ENCODE peak calls at places on chromosomes 1 and 21, in six cellular contexts. E is neuronal stem cell, W is mesendoderm, F is IMR-90, N is H9, M is trophoblast cell. J is an unnamed sample.

GRCh38 chr1:34378968-34379729 is 202.4 kb downstream of the C1orf94 start:
- DNase-seq in E (no peak), W (peak), F (no peak), N (no peak), M (no peak), J (no peak)

GRCh38 chr1:234600418-234601216 is 9.4 kb downstream of the IRF2BP2 start:
- DNase-seq in E (no peak), W (no peak), F (no peak), N (no peak), M (no peak), J (peak)

GRCh38 chr1:198934901-198935301 is 296.1 kb downstream of the PTPRC start:
- DNase-seq in E (no peak), W (no peak), F (peak), N (no peak), M (no peak), J (peak)

GRCh38 chr1:26602378-26602959 is 72.9 kb downstream of the RPS6KA1 start:
- DNase-seq in E (peak), W (peak), F (peak), N (no peak), M (peak), J (peak)

GRCh38 chr1:209607102-209607794 is 23.7 kb downstream of the CAMK1G start:
- DNase-seq in E (no peak), W (no peak), F (peak), N (no peak), M (peak), J (peak)

GRCh38 chr1:208149776-208150514 is 94.2 kb downstream of the PLXNA2 start:
- DNase-seq in E (no peak), W (peak), F (no peak), N (no peak), M (no peak), J (peak)

GRCh38 chr1:2050793-2051682 is 827 bp downstream of the PRKCZ start:
- DNase-seq in E (no peak), W (peak), F (no peak), N (no peak), M (peak), J (no peak)

GRCh38 chr1:163308811-163309210 is 12.9 kb upstream of the NUF2 start:
- DNase-seq in E (no peak), W (no peak), F (peak), N (no peak), M (no peak), J (no peak)

GRCh38 chr1:5067251-5067650 is 412.8 kb downstream of the AJAP1 start:
- DNase-seq in E (no peak), W (peak), F (no peak), N (no peak), M (no peak), J (no peak)

GRCh38 chr1:40247655-40248054 is at the start of gene TMCO2:
- DNase-seq in E (no peak), W (no peak), F (no peak), N (no peak), M (no peak), J (no peak)

GRCh38 chr1:88737338-88737927 is 53.4 kb downstream of the PKN2 start:
- DNase-seq in E (no peak), W (peak), F (no peak), N (peak), M (no peak), J (no peak)

GRCh38 chr1:88741413-88741812 is 57.3 kb downstream of the PKN2 start:
- DNase-seq in E (no peak), W (no peak), F (peak), N (no peak), M (no peak), J (peak)

GRCh38 chr1:88740784-88741183 is 56.7 kb downstream of the PKN2 start:
- DNase-seq in E (no peak), W (no peak), F (peak), N (no peak), M (no peak), J (peak)

GRCh38 chr1:88735909-88736308 is 51.8 kb downstream of the PKN2 start:
- DNase-seq in E (no peak), W (no peak), F (no peak), N (no peak), M (no peak), J (no peak)

GRCh38 chr1:88736633-88737248 is 52.7 kb downstream of the PKN2 start:
- DNase-seq in E (no peak), W (peak), F (peak), N (peak), M (peak), J (peak)
- H4K8ac ChIP-seq in E (no peak), W (no peak), F (no peak), N (no peak), M (peak), J (peak)

GRCh38 chr21:43943512-43944110 is 68.5 kb upstream of the TRAPPC10 start:
- DNase-seq in E (no peak), W (no peak), F (no peak), N (no peak), M (no peak), J (no peak)

GRCh38 chr21:43940672-43941071 is 71.4 kb upstream of the TRAPPC10 start:
- DNase-seq in E (no peak), W (no peak), F (no peak), N (peak), M (no peak), J (no peak)

GRCh38 chr21:43942621-43943020 is 69.5 kb upstream of the TRAPPC10 start:
- DNase-seq in E (no peak), W (no peak), F (no peak), N (no peak), M (no peak), J (no peak)

GRCh38 chr21:43940329-43940653 is 71.8 kb upstream of the TRAPPC10 start:
- DNase-seq in E (no peak), W (no peak), F (no peak), N (no peak), M (no peak), J (no peak)

GRCh38 chr21:43942201-43942600 is 69.9 kb upstream of the TRAPPC10 start:
- DNase-seq in E (no peak), W (no peak), F (no peak), N (no peak), M (no peak), J (no peak)
- H4K8ac ChIP-seq in E (peak), W (no peak), F (no peak), N (no peak), M (no peak), J (no peak)

GRCh38 chr1:16011936-16012589 is 5.8 kb downstream of the HSPB7 start:
- DNase-seq in E (no peak), W (no peak), F (no peak), N (no peak), M (no peak), J (no peak)

GRCh38 chr1:16012590-16013219 is 5.1 kb downstream of the HSPB7 start:
- DNase-seq in E (no peak), W (peak), F (peak), N (peak), M (no peak), J (peak)

GRCh38 chr1:16013908-16014258 is 4.0 kb downstream of the HSPB7 start:
- DNase-seq in E (no peak), W (no peak), F (no peak), N (no peak), M (no peak), J (no peak)

GRCh38 chr1:16014509-16015482 is 3.0 kb downstream of the HSPB7 start:
- DNase-seq in E (no peak), W (no peak), F (no peak), N (no peak), M (no peak), J (no peak)

GRCh38 chr1:16013220-16013907 is 4.5 kb downstream of the HSPB7 start:
- DNase-seq in E (no peak), W (peak), F (peak), N (peak), M (no peak), J (peak)
- H4K8ac ChIP-seq in E (no peak), W (no peak), F (peak), N (no peak), M (peak), J (peak)

GRCh38 chr1:205430631-205431305 is 8.9 kb upstream of the LEMD1 start:
- DNase-seq in E (peak), W (peak), F (peak), N (peak), M (no peak), J (peak)
- H4K8ac ChIP-seq in E (no peak), W (no peak), F (peak), N (no peak), M (peak), J (peak)

DNA sequence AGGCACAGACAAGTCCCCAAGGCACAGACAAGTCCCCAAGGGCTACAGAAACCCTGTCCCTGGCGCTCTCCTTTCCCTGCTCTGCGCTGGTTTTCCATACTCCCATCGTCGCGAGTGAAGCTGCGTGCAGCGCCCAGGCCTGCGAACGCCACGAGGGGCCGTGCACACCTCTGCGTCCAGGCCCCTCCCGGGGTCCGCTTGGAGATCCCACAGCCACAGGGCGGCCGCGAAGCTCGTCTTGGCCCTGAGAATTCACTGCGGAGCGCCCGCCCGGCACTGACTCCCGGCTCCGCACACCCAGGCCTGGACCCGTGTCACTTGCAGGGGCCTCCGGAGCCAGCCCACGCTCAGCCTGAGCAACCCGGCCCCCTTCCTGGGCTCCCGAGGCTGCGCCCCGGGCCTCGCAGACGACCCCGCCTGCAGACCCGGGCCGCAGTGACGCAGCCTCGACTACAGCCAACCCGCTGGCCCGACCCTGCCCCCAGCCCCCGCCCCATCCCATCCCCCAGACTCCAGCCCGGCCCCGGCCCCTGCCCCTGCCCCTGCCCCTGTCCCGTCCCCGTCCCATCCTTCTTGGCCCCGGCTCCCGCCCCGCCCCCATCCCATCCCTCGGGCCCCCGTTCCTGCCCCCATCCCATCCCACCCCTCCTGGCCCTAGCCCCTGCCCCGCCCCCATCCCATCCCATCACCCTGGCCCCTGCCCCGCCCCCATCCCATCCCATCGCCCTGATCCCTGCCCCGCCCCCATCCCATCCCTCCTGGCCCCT is 841 bp downstream of the POFUT2 start:
- DNase-seq in E (peak), W (peak), F (peak), N (peak), M (no peak), J (peak)
- H4K8ac ChIP-seq in E (no peak), W (no peak), F (peak), N (no peak), M (no peak), J (no peak)

DNA sequence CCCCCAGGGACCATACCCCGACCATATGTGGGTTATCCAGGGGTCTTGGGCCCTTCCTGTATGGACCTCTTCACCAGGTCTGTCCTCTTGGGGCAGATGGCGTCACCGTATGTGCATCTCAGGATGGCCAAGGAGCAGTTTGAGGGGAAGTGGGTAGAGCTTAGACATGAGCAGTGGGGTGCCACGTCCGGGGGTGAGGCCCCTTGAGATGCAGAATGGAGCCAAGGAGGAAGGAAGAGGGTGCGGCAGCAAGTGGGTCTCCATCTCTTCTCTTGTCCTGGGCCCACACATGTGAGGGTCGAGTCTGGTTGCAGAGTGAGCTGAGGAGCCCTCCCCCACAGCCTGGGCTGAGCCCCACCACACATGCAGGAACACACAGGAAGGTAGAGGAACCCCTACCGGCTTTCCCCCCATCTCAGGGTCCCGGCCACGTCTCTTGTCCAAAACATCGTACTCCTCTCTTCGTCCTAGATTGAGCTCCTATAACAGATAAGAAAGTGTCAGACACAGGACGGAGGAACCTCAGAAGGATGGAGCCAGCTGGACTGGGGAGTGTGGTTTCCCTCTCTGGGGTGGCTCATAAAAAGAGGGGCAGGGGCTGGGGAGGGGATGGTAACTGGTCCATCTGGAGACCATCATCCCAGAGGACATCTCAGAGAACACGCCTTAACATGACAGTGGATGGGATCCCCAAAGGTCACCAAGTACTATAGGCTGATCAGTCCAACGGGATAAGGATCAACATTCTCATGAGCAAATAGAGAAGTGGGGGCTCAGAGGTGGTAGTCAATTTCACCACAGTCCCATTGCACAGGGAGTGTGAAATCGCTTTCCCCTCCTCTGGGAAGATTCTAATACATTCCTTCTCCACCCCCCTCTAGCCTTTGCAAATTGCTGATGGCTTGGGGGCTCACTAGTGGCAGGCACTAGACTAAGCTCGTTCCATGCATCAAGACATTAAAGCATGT is 79.9 kb downstream of the CD247 start:
- DNase-seq in E (no peak), W (no peak), F (no peak), N (no peak), M (no peak), J (no peak)
- H4K8ac ChIP-seq in E (no peak), W (no peak), F (no peak), N (no peak), M (no peak), J (no peak)

DNA sequence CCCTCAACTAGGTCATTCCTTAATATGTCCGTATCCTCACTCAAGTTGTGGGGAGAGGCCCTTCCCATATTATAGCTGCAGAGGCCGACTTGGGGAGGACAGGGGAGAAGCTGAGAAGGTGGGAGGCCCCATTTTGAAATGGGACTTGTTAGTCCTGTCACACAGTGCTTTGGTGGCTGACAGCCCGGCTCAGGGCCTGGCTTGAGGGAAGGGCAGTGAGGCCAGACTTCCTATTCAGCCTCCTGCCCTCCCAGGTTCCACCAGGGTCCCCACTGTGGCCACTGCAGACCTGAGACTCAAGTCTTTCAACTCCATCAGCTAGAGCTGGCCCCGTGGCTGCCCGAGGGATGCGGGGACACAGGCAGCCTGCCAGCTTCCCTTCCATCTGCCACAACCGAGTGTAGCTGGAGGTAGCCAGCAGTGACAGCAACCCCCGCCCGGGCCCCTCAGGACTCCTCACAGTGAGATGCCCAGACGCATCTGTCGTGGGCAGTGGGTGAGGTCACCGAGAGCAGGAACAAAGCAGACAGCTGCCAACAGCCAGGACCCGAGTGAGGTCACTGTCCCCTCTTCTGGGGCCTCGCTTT is 36.9 kb downstream of the SIM2 start:
- DNase-seq in E (no peak), W (peak), F (no peak), N (no peak), M (no peak), J (no peak)
- H4K8ac ChIP-seq in E (no peak), W (no peak), F (no peak), N (no peak), M (no peak), J (no peak)

DNA sequence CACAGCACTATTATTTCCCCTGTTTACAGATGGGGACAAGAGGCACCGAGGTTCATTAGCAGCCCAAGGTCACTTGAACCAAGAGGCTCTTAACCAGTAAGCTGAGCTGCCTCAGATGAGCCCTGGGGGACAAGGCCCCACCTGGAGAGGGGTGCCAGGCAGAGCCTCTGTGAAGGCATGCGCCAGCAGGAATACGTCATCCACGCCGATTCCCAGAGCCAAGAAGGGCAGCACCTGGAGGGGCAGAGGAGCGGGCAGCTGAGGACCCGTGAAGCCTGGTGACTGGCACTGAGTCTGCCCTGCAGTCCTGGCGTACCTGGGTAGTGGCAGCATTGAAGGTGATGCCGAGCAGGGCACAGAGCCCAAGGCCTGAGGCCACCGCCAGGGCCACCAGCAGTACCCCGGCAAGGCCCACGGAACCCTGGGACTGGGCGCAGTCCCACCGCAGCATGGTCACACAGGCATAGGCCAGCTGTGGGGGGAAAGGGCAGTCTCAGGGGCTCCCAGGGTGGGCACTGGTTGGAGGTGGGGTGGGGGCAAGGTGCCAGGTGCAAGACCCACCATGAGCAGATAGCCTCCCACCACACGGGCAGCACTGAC is 14.1 kb downstream of the PTCH2 start:
- DNase-seq in E (no peak), W (no peak), F (no peak), N (no peak), M (no peak), J (no peak)
- H4K8ac ChIP-seq in E (no peak), W (no peak), F (no peak), N (no peak), M (no peak), J (no peak)

GRCh38 chr21:37263827-37264226 is 3.3 kb downstream of the VPS26C start:
- DNase-seq in E (no peak), W (no peak), F (peak), N (no peak), M (no peak), J (peak)
- H4K8ac ChIP-seq in E (no peak), W (no peak), F (no peak), N (no peak), M (no peak), J (no peak)

J was measured in mesenchymal stem cell.